ENCODE peak calls at places on chromosomes 5 and 9, in six cellular contexts. Y is amniotic stem cell, F is psoas muscle, I is ureter, Z is fibroblast of the conjunctiva, L is MM.1S. J is an unnamed sample.

GRCh38 chr5:179819296-179820126 is 1.2 kb upstream of the SQSTM1 start:
- DNase-seq in Y (no peak), F (peak), Z (no peak), L (peak), I (peak), J (peak)

GRCh38 chr5:114362977-114363721 is 1.3 kb downstream of the KCNN2 start:
- DNase-seq in Z (no peak), L (no peak), F (no peak), I (no peak), Y (no peak), J (no peak)

GRCh38 chr9:125409217-125409636 is 147.6 kb downstream of the GAPVD1 start:
- DNase-seq in F (no peak), Y (no peak), I (no peak), L (no peak), Z (no peak), J (no peak)

GRCh38 chr5:134100283-134101011 is 14.0 kb upstream of the TCF7 start:
- DNase-seq in I (no peak), Y (peak), F (no peak), L (peak), Z (peak), J (peak)

GRCh38 chr9:83066771-83067170 is 3.8 kb upstream of the RASEF start:
- DNase-seq in I (no peak), Z (peak), F (no peak), L (no peak), Y (peak), J (no peak)

GRCh38 chr5:73291873-73292272 is 118.9 kb downstream of the TMEM174 start:
- DNase-seq in F (no peak), L (no peak), Z (no peak), Y (no peak), I (no peak), J (no peak)

GRCh38 chr5:157594237-157594636 is 18.7 kb upstream of the ADAM19 start:
- DNase-seq in Z (no peak), I (no peak), F (no peak), L (no peak), Y (no peak), J (no peak)

GRCh38 chr5:6820851-6821479 is 107.7 kb downstream of the TENT4A start:
- DNase-seq in I (no peak), F (no peak), Z (no peak), L (peak), Y (no peak), J (peak)

GRCh38 chr9:126329476-126330275 is 3.0 kb downstream of the MVB12B start:
- DNase-seq in Y (no peak), I (peak), Z (no peak), F (peak), L (no peak), J (no peak)

GRCh38 chr9:18976368-18977238 is 56.4 kb downstream of the SAXO1 start:
- DNase-seq in F (no peak), Y (peak), I (no peak), Z (no peak), L (peak), J (no peak)

GRCh38 chr5:102975040-102975439 is 144.9 kb downstream of the GIN1 start:
- DNase-seq in Z (no peak), I (no peak), L (no peak), Y (no peak), F (no peak), J (no peak)

GRCh38 chr5:172778223-172778814 is 7.3 kb upstream of the DUSP1 start:
- DNase-seq in I (no peak), F (peak), Z (peak), Y (peak), L (no peak), J (no peak)

GRCh38 chr9:20242767-20243166 is 379.5 kb downstream of the MLLT3 start:
- DNase-seq in Z (no peak), I (no peak), L (peak), Y (no peak), F (no peak), J (peak)

GRCh38 chr9:128912270-128912853 is 8.4 kb upstream of the PHYHD1 start:
- DNase-seq in Z (peak), Y (peak), I (no peak), L (no peak), F (no peak), J (no peak)

GRCh38 chr9:71747572-71747971 is 20.7 kb downstream of the CEMIP2 start:
- DNase-seq in Z (no peak), L (no peak), I (no peak), Y (no peak), F (no peak), J (no peak)

GRCh38 chr5:57174128-57174849 is 430 bp downstream of the GPBP1 start:
- DNase-seq in Z (no peak), I (no peak), L (peak), F (peak), Y (no peak), J (peak)

GRCh38 chr9:87803623-87804345 is 77.9 kb downstream of the CTSL start:
- DNase-seq in Y (no peak), I (no peak), L (no peak), F (no peak), Z (no peak), J (no peak)

GRCh38 chr5:124111886-124112285 is 599.9 kb downstream of the CSNK1G3 start:
- DNase-seq in F (no peak), L (no peak), I (no peak), Z (no peak), Y (no peak), J (no peak)

GRCh38 chr9:104143554-104143919 is 49.4 kb downstream of the SMC2 start:
- DNase-seq in Z (no peak), Y (no peak), L (no peak), F (no peak), I (no peak), J (no peak)

GRCh38 chr5:1633605-1634336 is 110.0 kb upstream of the LPCAT1 start:
- DNase-seq in Y (no peak), F (peak), I (peak), L (peak), Z (peak), J (peak)

GRCh38 chr9:89145086-89145485 is 33.5 kb downstream of the SHC3 start:
- DNase-seq in Z (no peak), I (no peak), L (no peak), F (no peak), Y (no peak), J (no peak)

GRCh38 chr5:10856646-10857332 is 95.8 kb upstream of the DAP start:
- DNase-seq in F (peak), L (no peak), I (peak), Y (peak), Z (peak), J (no peak)

GRCh38 chr5:113421643-113422132 is 13.1 kb downstream of the TSSK1B start:
- DNase-seq in F (no peak), Z (no peak), I (no peak), L (no peak), Y (no peak), J (no peak)

GRCh38 chr5:148163345-148163744 is 5.0 kb upstream of the SPINK14 start:
- DNase-seq in L (no peak), Z (no peak), F (no peak), Y (no peak), I (no peak), J (no peak)

GRCh38 chr9:12698293-12698692 is 5.1 kb downstream of the TYRP1 start:
- DNase-seq in L (no peak), Z (no peak), F (no peak), Y (no peak), I (no peak), J (no peak)

GRCh38 chr9:80503692-80504400 is 932.1 kb downstream of the TLE4 start:
- DNase-seq in F (no peak), I (no peak), Y (no peak), Z (no peak), L (no peak), J (no peak)

GRCh38 chr5:72246239-72246580 is 73.8 kb downstream of the MRPS27 start:
- DNase-seq in Z (no peak), I (no peak), L (no peak), F (no peak), Y (no peak), J (no peak)

GRCh38 chr9:134955801-134956200 is 38.1 kb upstream of the FCN1 start:
- DNase-seq in L (no peak), I (no peak), Z (no peak), Y (no peak), F (no peak), J (no peak)